ENCODE peak calls at places on chromosomes 12 and 14, in eight cellular contexts. U is fibroblast of pulmonary artery, C is RWPE2, H is heart right ventricle, P is cardiac fibroblast, Z is psoas muscle, G is AG04450, A is tibial artery. X is an unnamed sample.

GRCh38 chr14:64089920-64090319 is 204.3 kb downstream of the ESR2 start:
- DNase-seq in A (no peak), H (no peak), P (no peak), Z (no peak), G (no peak), U (no peak), C (no peak), X (no peak)

GRCh38 chr14:82122678-82123077 is 589.0 kb upstream of the SEL1L start:
- DNase-seq in A (no peak), H (no peak), P (no peak), U (no peak), Z (no peak), G (no peak), C (no peak), X (no peak)

GRCh38 chr12:53495903-53496751 is 3.1 kb downstream of the MAP3K12 start:
- DNase-seq in A (peak), C (no peak), P (peak), G (peak), H (peak), U (peak), Z (no peak), X (peak)

GRCh38 chr14:45526715-45527549 is 273.9 kb upstream of the MIS18BP1 start:
- DNase-seq in P (no peak), Z (no peak), C (no peak), U (no peak), A (no peak), H (peak), G (no peak), X (no peak)

GRCh38 chr12:50185496-50185895 is 18.3 kb upstream of the CERS5 start:
- DNase-seq in A (no peak), C (no peak), U (no peak), G (no peak), Z (no peak), H (no peak), P (no peak), X (no peak)

GRCh38 chr14:30034049-30034635 is 106.5 kb upstream of the PRKD1 start:
- DNase-seq in U (no peak), P (no peak), A (no peak), H (no peak), C (no peak), G (no peak), Z (no peak), X (no peak)

GRCh38 chr12:9922429-9922828 is 9.7 kb downstream of the CLEC2A start:
- DNase-seq in A (no peak), Z (no peak), C (no peak), P (no peak), U (no peak), H (no peak), G (no peak), X (no peak)

GRCh38 chr12:117508468-117508867 is 147.0 kb upstream of the NOS1 start:
- DNase-seq in Z (no peak), G (no peak), A (no peak), P (no peak), C (no peak), H (no peak), U (no peak), X (no peak)

GRCh38 chr14:53044486-53044885 is 93.6 kb upstream of the FERMT2 start:
- DNase-seq in H (no peak), A (no peak), C (no peak), G (no peak), U (peak), P (peak), Z (no peak), X (no peak)

GRCh38 chr12:27233814-27234213 is 10.3 kb upstream of the STK38L start:
- DNase-seq in Z (no peak), H (no peak), G (no peak), C (no peak), P (no peak), A (no peak), U (no peak), X (no peak)

GRCh38 chr14:37592288-37593274 is 2.5 kb downstream of the FOXA1 start:
- DNase-seq in H (no peak), P (no peak), U (no peak), C (peak), A (no peak), Z (no peak), G (no peak), X (no peak)

GRCh38 chr14:58899317-58899713 is 261.6 kb downstream of the DACT1 start:
- DNase-seq in C (no peak), Z (no peak), A (no peak), G (peak), U (peak), H (no peak), P (peak), X (no peak)

GRCh38 chr14:104794641-104795467 is 694 bp downstream of the AKT1 start:
- DNase-seq in Z (no peak), P (no peak), C (no peak), U (no peak), A (no peak), G (no peak), H (no peak), X (no peak)

GRCh38 chr12:4849024-4849594 is 60.6 kb upstream of the KCNA1 start:
- DNase-seq in U (peak), A (no peak), P (peak), Z (no peak), G (no peak), H (no peak), C (no peak), X (no peak)

GRCh38 chr14:102629700-102630365 is 37.4 kb downstream of the RCOR1 start:
- DNase-seq in Z (no peak), H (no peak), U (no peak), C (no peak), P (no peak), G (no peak), A (no peak), X (no peak)

GRCh38 chr14:67650161-67650560 is 24.3 kb downstream of the VTI1B start:
- DNase-seq in H (no peak), A (no peak), C (no peak), G (no peak), P (no peak), U (no peak), Z (no peak), X (no peak)

GRCh38 chr12:131941116-131941986 is 8.4 kb upstream of the EP400 start:
- DNase-seq in C (peak), G (no peak), U (no peak), H (no peak), Z (no peak), A (no peak), P (no peak), X (no peak)

GRCh38 chr14:96536807-96537206 is 34.6 kb downstream of the PAPOLA start:
- DNase-seq in U (no peak), A (no peak), P (no peak), Z (no peak), G (no peak), C (no peak), H (no peak), X (no peak)

GRCh38 chr12:50928392-50928791 is 24.0 kb upstream of the HIGD1C start:
- DNase-seq in H (no peak), Z (no peak), A (no peak), U (no peak), C (no peak), P (no peak), G (no peak), X (no peak)

GRCh38 chr12:121295123-121295745 is 1.3 kb downstream of the CAMKK2 start:
- DNase-seq in H (no peak), Z (no peak), C (no peak), P (no peak), A (no peak), G (no peak), U (no peak), X (no peak)

GRCh38 chr14:60981626-60982455 is 796 bp downstream of the SLC38A6 start:
- DNase-seq in H (no peak), C (no peak), P (peak), U (peak), A (no peak), Z (no peak), G (peak), X (peak)

GRCh38 chr12:64175254-64175945 is 46.7 kb downstream of the KICS2 start:
- DNase-seq in P (peak), A (no peak), U (peak), H (no peak), G (no peak), Z (no peak), C (no peak), X (no peak)

GRCh38 chr14:59214702-59215302 is 26.3 kb downstream of the DAAM1 start:
- DNase-seq in Z (no peak), C (no peak), H (no peak), G (no peak), U (no peak), A (no peak), P (no peak), X (no peak)

GRCh38 chr12:27176765-27177164 is 67.3 kb upstream of the STK38L start:
- DNase-seq in P (peak), U (peak), G (no peak), C (no peak), Z (no peak), H (no peak), A (no peak), X (no peak)

GRCh38 chr12:130222519-130223255 is 60.4 kb downstream of the FZD10 start:
- DNase-seq in G (no peak), C (no peak), Z (no peak), A (no peak), H (no peak), U (no peak), P (no peak), X (no peak)
- TF ChIP-seq CTCF in G (no peak), C (no peak), Z (no peak), A (no peak), H (no peak), U (no peak), P (no peak), X (no peak)

DNA sequence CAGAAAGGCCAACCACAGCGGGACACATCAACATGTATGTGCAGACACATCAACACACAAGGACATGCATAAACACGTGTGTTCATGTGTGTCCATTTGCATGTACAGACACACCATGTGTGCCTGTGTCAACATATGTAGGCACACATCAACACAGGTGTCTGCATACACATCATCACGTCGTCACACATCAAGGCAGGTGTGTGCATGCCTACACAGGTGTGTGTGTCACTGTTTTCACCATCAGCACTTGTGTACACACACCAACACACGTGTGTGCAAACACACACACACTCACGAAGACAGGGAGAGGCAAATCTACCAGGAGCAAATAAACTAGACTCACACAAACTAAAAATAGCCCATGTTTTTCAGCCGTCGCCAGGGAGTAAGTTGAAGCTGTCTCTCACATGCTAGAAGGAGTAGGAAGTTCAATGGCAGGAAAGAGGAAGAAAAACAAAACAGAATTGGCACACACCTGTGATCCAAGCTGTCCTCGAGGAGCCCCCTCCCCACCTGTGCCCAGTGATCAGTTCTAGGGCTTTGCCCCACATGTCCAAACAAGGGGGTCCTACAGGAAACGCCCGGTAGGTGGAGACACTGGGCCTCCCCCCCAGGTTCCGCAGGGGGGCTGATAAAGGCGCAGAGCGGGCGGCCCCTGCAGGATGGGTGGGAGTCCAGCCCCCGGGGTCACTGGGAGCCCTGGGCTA is 7.4 kb downstream of the SCARB1 start:
- DNase-seq in C (no peak), U (no peak), Z (no peak), G (no peak), P (no peak), H (no peak), A (no peak), X (no peak)
- H3K4me3 ChIP-seq in C (no peak), U (no peak), Z (peak), G (no peak), P (no peak), H (no peak), A (no peak), X (no peak)

GRCh38 chr12:89622115-89622514 is 86.5 kb downstream of the ATP2B1 start:
- DNase-seq in C (no peak), U (no peak), G (no peak), A (no peak), P (peak), H (no peak), Z (no peak), X (peak)

GRCh38 chr12:89619764-89620163 is 88.9 kb downstream of the ATP2B1 start:
- DNase-seq in C (no peak), P (no peak), H (no peak), U (no peak), G (no peak), Z (no peak), A (no peak), X (no peak)

GRCh38 chr12:89621511-89621910 is 87.1 kb downstream of the ATP2B1 start:
- DNase-seq in C (no peak), G (no peak), Z (no peak), P (peak), U (peak), H (no peak), A (no peak), X (no peak)

GRCh38 chr12:89618113-89618862 is 90.3 kb downstream of the ATP2B1 start:
- DNase-seq in P (no peak), H (no peak), U (no peak), Z (no peak), G (no peak), A (no peak), C (no peak), X (no peak)
- TF ChIP-seq CTCF in P (peak), H (no peak), U (no peak), Z (no peak), G (peak), A (no peak), C (no peak), X (peak)

DNA sequence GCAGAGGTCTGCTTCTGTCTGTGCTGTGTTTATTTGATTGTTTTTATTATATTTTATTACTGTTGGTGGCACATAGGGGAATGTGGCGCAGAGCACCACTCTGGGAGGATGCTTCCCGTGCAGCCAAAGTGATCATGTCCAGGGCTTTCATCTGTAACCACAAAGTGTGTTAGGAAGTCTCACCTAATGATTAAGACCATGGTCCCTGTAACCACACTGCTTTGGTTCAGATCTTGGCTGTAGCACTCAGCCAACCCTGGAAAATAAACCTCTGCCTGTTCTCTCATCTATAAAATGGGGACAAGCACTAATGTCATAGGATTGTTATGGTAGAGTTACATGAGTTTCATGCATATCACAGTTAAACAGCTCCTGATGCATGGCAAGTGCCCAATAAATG is 1.9 kb downstream of the RESF1 start:
- DNase-seq in Z (no peak), P (no peak), A (no peak), G (no peak), H (no peak), C (no peak), U (no peak), X (no peak)
- H3K4me3 ChIP-seq in Z (peak), P (peak), A (peak), G (no peak), H (peak), C (no peak), U (peak), X (no peak)

GRCh38 chr12:54622463-54623183 is 12.1 kb downstream of the LACRT start:
- DNase-seq in C (no peak), Z (no peak), G (no peak), A (no peak), H (no peak), P (peak), U (peak), X (no peak)
- TF ChIP-seq CTCF in C (peak), Z (peak), G (peak), A (no peak), H (peak), P (peak), U (peak), X (peak)

DNA sequence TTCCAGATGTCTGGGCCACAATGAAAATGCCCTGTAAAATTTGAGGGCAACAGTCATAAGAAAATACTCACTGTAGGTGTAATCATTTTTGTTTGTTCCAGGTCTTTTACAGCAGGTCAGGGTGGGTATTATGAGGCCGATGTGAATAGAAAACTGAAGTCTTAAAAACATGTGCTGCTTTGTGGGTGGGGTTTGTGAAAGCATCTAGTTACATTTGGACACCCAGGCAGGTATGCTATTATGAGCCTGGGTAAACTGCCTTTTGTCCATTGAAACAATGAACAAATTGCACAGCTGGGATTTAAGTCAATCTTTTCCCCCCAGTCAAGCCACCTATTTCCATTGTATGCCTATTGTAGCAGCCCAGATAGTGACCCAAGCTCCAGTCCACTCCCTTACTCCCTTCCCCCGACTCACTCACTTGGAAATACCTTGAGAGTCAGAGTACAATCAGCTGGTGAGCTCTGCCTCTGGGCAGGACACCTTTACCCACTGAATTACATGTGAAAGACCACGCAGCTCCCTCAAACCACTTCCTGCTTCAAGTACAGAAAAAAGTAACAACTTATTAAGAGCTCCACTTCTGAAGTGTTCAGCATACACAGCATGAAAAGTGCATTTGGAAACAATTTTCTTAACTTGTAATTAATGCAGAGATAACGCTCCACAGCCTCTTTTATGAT is 1.8 kb downstream of the IGF1 start:
- DNase-seq in A (no peak), U (no peak), P (no peak), G (no peak), H (no peak), C (no peak), Z (no peak), X (no peak)
- H3K4me3 ChIP-seq in A (peak), U (no peak), P (no peak), G (no peak), H (peak), C (no peak), Z (peak), X (no peak)

DNA sequence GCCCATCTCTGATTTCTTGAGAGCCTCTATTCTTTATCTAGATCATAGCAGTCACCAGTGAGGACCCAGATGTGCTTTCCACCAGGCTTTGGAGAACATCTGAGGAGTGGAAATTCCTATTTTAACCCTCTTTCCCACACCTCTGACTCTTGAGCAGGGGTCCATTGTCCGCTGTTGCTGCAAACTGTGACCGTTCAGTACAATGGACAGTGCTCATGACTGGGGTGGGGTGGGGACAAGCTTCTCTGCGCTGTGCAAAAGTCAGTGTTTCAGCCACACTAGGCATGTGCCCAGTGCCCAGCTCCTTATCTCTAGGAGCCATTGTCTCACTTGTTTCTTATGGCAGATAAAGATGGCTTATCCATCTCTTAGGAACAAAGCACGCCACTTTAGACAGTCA is 16.9 kb upstream of the KRT7 start:
- DNase-seq in H (no peak), P (no peak), A (peak), Z (no peak), U (no peak), G (no peak), C (peak), X (no peak)
- TF ChIP-seq CTCF in H (no peak), P (no peak), A (no peak), Z (no peak), U (no peak), G (no peak), C (no peak), X (no peak)

DNA sequence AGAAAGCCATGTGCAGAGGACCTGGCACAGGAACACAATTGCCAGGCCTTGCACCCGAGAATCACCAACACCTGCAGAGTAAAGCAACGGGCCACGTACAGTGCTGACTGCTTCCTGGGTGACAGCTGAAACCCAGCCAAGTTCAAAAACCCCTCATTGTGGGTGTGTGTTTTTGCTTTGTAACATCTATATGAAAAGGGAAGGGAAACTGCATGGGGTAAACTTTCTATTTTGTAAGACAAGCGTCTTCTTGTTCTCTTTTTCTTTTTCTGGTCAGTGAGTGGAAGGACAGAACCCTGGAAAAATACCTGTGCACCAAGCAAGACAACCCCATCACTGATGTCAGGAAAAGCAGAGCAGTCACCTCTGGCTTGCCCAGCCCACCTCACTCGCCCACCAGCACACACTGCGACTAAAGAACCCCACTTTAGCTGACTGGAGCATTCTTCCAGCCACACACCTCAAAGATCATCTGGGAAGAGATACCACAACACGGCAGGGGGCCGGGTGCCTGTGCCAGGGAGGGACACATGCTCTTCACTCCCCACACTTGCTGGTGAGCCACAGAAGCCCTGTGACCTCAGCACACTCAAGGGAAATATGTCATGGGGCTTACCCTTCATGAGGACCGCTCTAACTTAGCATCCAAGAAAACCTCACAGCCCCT is 172.3 kb downstream of the NDUFA12 start:
- DNase-seq in C (no peak), H (peak), P (no peak), U (no peak), G (no peak), A (no peak), Z (no peak), X (no peak)
- H3K4me3 ChIP-seq in C (no peak), H (no peak), P (no peak), U (no peak), G (no peak), A (no peak), Z (no peak), X (no peak)

GRCh38 chr12:20142956-20143355 is 225.4 kb upstream of the PDE3A start:
- DNase-seq in U (no peak), P (no peak), A (no peak), G (no peak), C (no peak), Z (no peak), H (no peak), X (no peak)
- TF ChIP-seq CTCF in U (peak), P (peak), A (no peak), G (no peak), C (no peak), Z (no peak), H (no peak), X (peak)

X was measured in retinal pigment epithelial cell.